ENCODE peak calls at places on chromosomes 11 and 22, in six cellular contexts. S is right lobe of liver; O is memory B cell; E is CD8-positive, alpha-beta memory T cell; L is RWPE1; T is astrocyte of the spinal cord. Y is an unnamed sample.

GRCh38 chr22:31329453-31330215 is 16.5 kb downstream of the PATZ1 start:
- DNase-seq in E (no peak), O (no peak), L (no peak), S (peak), T (no peak), Y (no peak)

GRCh38 chr11:20966489-20966888 is 297.1 kb downstream of the NELL1 start:
- DNase-seq in L (no peak), O (no peak), E (no peak), S (no peak), T (no peak), Y (no peak)

GRCh38 chr11:44916797-44917196 is 33.9 kb downstream of the TP53I11 start:
- DNase-seq in O (no peak), L (no peak), E (no peak), S (no peak), T (no peak), Y (no peak)

GRCh38 chr11:12128191-12128841 is 17.9 kb downstream of the MICAL2 start:
- DNase-seq in T (no peak), E (no peak), O (no peak), L (no peak), S (no peak), Y (no peak)

GRCh38 chr22:31736458-31736857 is 13.5 kb downstream of the PRR14L start:
- DNase-seq in O (no peak), T (no peak), E (no peak), S (no peak), L (no peak), Y (no peak)

GRCh38 chr22:37996079-37996478 is 11.7 kb upstream of the SOX10 start:
- DNase-seq in S (no peak), E (no peak), T (no peak), O (no peak), L (no peak), Y (no peak)

GRCh38 chr11:122002047-122002446 is 114.0 kb downstream of the BLID start:
- DNase-seq in S (no peak), T (no peak), O (no peak), E (no peak), L (no peak), Y (no peak)

GRCh38 chr11:85977751-85978160 is 91.1 kb downstream of the PICALM start:
- DNase-seq in O (no peak), L (no peak), S (no peak), E (no peak), T (no peak), Y (no peak)

GRCh38 chr11:3199537-3200295 is 18.9 kb downstream of the MRGPRG start:
- DNase-seq in O (no peak), S (peak), E (no peak), L (no peak), T (no peak), Y (no peak)

GRCh38 chr22:22942511-22943329 is 55.1 kb downstream of the IGLL5 start:
- DNase-seq in L (peak), S (peak), T (peak), E (peak), O (peak), Y (peak)

GRCh38 chr11:99505319-99505718 is 484.6 kb downstream of the CNTN5 start:
- DNase-seq in L (peak), T (peak), O (no peak), S (no peak), E (no peak), Y (no peak)

GRCh38 chr11:69922596-69923111 is 103.4 kb upstream of the FGF3 start:
- DNase-seq in L (no peak), E (no peak), O (no peak), S (peak), T (no peak), Y (no peak)

GRCh38 chr11:61771995-61772455 is 19.6 kb downstream of the MYRF start:
- DNase-seq in O (no peak), T (no peak), S (no peak), E (no peak), L (no peak), Y (no peak)

GRCh38 chr22:28179392-28179791 is 260.3 kb upstream of the PITPNB start:
- DNase-seq in T (no peak), S (no peak), E (no peak), L (no peak), O (no peak), Y (no peak)

Y was measured in activated effector memory CD4-positive, alpha-beta T cell treated with Interleukin-2 at 50 U/mL for 16 hours.